ENCODE peak calls at places on chromosomes 5 and 9, in seven cellular contexts. R is AG04449, W is dorsolateral prefrontal cortex, U is fibroblast of mammary gland, K is left ventricle myocardium inferior, Y is mammary epithelial cell, Q is A549. Z is an unnamed sample.

GRCh38 chr9:16202913-16203734 is 650.3 kb downstream of the CCDC171 start:
- DNase-seq in R (peak; percentile 88), W (no peak), U (peak; percentile 95), K (no peak), Y (peak; percentile 53), Q (peak; percentile 87), Z (peak; percentile 91)

GRCh38 chr9:130128251-130128650 is 44.0 kb upstream of the NCS1 start:
- DNase-seq in R (no peak), W (no peak), U (no peak), K (no peak), Y (no peak), Q (no peak), Z (peak; percentile 32)

GRCh38 chr9:130741831-130742449 is 48.4 kb downstream of the EXOSC2 start:
- DNase-seq in R (no peak), W (no peak), U (peak; percentile 83), K (no peak), Y (peak; percentile 69), Q (peak; percentile 18), Z (peak; percentile 52)

GRCh38 chr5:2403296-2403695 is 348.2 kb downstream of the IRX2 start:
- DNase-seq in R (no peak), W (no peak), U (no peak), K (no peak), Y (no peak), Q (no peak), Z (no peak)

GRCh38 chr5:52139888-52140580 is 647.7 kb upstream of the ITGA1 start:
- DNase-seq in R (no peak), W (no peak), U (no peak), K (no peak), Y (no peak), Q (no peak), Z (no peak)

GRCh38 chr5:167819406-167819805 is 472.0 kb upstream of the WWC1 start:
- DNase-seq in R (no peak), W (no peak), U (no peak), K (no peak), Y (peak; percentile 53), Q (no peak), Z (no peak)

GRCh38 chr5:129670944-129671343 is 77.0 kb upstream of the MINAR2 start:
- DNase-seq in R (peak; percentile 26), W (no peak), U (peak; percentile 86), K (no peak), Y (peak; percentile 50), Q (no peak), Z (peak; percentile 68)

GRCh38 chr5:134224905-134225779 is 731 bp downstream of the PPP2CA start:
- DNase-seq in R (no peak), W (peak; percentile 60), U (peak; percentile 92), K (peak; percentile 50), Y (peak; percentile 72), Q (peak; percentile 55), Z (peak; percentile 62)

GRCh38 chr5:175873090-175873454 is 1.7 kb downstream of the CPLX2 start:
- DNase-seq in R (no peak), W (peak; percentile 72), U (no peak), K (no peak), Y (no peak), Q (peak; percentile 73), Z (peak; percentile 4)

GRCh38 chr9:12776775-12777055 is 1.9 kb downstream of the LURAP1L start:
- DNase-seq in R (no peak), W (no peak), U (peak; percentile 71), K (no peak), Y (no peak), Q (no peak), Z (peak; percentile 78)

GRCh38 chr9:88994820-88995180 is 3.5 kb downstream of the S1PR3 start:
- DNase-seq in R (no peak), W (no peak), U (peak; percentile 72), K (no peak), Y (no peak), Q (no peak), Z (peak; percentile 68)

GRCh38 chr9:37715260-37715659 is 38.3 kb upstream of the TRMT10B start:
- DNase-seq in R (no peak), W (no peak), U (no peak), K (no peak), Y (no peak), Q (no peak), Z (no peak)

GRCh38 chr5:68817696-68818695 is 275.8 kb upstream of the SLC30A5 start:
- DNase-seq in R (no peak), W (peak; percentile 77), U (peak; percentile 21), K (no peak), Y (no peak), Q (no peak), Z (no peak)

GRCh38 chr5:36285837-36286615 is 15.7 kb downstream of the RANBP3L start:
- DNase-seq in R (no peak), W (no peak), U (no peak), K (no peak), Y (no peak), Q (no peak), Z (no peak)

GRCh38 chr5:165579911-165580310 is 2074.5 kb downstream of the MAT2B start:
- DNase-seq in R (no peak), W (no peak), U (peak; percentile 4), K (no peak), Y (no peak), Q (no peak), Z (peak; percentile 24)

GRCh38 chr5:115948013-115948605 is 14.2 kb upstream of the LVRN start:
- DNase-seq in R (no peak), W (no peak), U (peak; percentile 87), K (no peak), Y (no peak), Q (no peak), Z (peak; percentile 67)

GRCh38 chr5:134524219-134524825 is 1.1 kb upstream of the JADE2 start:
- DNase-seq in R (no peak), W (peak; percentile 75), U (peak; percentile 72), K (peak; percentile 88), Y (peak; percentile 72), Q (peak; percentile 78), Z (peak; percentile 82)

GRCh38 chr9:83935276-83935890 is 14.2 kb upstream of the KIF27 start:
- DNase-seq in R (no peak), W (no peak), U (peak; percentile 85), K (no peak), Y (peak; percentile 63), Q (no peak), Z (peak; percentile 90)

GRCh38 chr5:124278636-124279035 is 467.8 kb downstream of the ZNF608 start:
- DNase-seq in R (no peak), W (no peak), U (no peak), K (no peak), Y (no peak), Q (no peak), Z (no peak)

DNA sequence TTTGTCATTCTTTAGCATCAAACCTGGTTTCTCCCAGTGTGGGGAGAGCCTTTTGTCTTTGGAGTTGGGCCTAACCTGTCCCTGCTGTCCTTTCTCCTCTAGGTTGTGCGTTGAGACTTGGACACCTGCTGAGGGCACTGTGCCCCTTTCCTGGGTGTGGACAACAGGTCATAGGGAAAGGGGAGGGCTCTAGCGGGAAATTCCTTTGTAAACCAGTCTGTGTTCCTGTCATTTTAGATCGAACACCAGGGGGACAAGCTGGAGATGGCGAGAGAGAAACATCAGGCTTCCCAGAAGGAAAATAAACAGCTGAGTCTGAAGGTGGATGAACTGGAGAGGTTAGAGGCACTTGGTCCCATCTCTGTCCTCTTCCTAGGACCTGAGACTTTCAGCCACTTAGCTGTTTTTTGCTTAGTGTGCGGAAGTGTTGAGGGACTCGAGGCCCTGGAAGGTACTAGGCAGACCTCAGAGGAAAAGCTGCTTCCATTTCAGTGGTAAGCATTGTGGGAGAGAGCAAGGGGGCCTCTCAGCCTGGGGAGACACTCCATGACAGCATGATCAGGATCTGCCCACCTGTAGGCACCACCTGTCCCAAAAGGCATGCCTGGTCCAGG is 8.6 kb upstream of the GLE1 start:
- DNase-seq in R (no peak), W (no peak), U (peak; percentile 3), K (no peak), Y (no peak), Q (no peak), Z (no peak)
- TF ChIP-seq CTCF in R (no peak), W (no peak), U (no peak), K (no peak), Y (peak; percentile 11), Q (no peak), Z (no peak)

DNA sequence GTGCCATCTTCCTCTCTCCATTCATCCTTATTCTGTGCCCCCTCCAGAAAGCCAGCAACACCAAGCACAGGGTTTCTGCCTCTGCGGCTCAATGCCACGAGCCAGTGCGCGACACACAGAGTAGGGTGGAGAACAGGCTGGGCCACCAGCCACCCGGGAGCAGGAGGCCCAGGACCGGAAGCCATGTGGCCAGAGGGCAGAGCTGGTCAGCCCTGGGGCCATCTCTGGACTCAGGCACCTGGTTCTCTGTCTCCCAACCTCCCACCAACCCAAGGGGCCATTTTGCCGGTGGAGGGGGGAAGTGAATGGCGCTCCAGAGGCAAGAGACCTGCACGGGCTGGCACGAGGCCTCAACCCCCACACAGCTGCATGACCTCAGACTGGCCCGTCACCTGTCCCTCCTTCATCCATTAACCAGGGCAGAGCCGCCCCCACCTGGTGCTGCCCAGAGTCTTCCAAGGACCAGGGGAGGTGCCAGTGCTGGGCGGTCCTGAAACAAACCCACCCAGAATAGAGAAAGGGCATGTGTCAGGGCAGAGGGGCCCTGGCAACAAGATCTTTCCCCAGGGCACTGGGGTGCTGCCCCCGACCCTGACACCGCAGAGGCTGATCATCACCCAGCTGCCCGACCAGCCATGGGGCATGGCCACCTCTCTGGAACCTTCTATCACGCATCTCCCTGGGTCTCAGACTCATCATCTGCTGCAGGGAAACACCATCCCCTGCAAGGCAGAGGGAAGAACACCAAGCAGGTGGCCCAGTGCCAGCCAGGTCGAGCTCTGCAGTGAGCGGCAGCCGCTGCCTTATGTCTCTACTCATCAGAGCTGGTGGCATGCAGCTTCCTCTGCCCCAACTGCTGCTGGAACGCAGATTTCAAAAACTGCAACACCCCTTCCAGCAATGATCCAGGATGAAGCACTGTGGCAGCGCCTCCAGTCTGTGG is 11.9 kb downstream of the VAV2 start:
- DNase-seq in R (no peak), W (no peak), U (no peak), K (peak; percentile 14), Y (no peak), Q (no peak), Z (no peak)
- H3K4me3 ChIP-seq in R (no peak overlapping the region), W (no peak overlapping the region), U (no peak overlapping the region), K (peak overlapping the region; percentile 56), Y (no peak overlapping the region), Q (no peak overlapping the region), Z (no peak overlapping the region)

DNA sequence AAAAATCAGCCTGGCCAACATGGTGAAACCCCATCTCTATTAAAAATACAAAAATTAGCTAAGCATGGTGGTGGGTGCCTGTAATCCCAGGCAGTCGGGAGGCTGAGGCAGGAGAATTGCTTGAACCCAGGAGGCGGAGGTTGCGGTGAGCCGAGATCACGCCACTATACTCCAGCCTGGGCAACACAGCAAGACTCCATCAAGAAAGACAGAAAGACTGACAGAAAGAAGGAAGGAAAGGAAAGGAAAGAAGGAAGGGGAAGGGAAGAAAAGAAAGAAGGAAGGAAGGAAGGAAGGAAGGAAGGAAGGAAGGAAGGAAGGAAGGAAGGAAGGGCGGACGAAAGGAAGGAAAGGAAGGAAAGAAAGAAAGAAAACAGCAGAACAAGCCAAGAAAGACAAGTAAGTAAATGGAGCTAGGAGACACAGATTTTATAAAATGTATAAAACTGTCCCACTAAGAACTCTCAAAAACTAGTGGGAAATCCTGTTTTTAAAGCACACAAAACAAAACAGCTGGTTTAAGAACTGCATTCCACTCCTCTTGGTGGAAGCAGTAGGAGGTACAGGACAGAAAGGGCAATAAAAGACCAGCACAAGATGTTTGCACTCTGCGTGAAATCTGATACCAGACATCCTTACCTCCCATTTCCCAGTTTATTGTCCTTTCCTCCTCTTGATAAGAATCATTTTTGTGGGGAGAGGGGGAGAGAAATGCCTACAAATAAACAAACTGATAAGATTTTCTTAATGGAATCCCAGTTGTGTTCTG is 46.7 kb downstream of the MYO10 start:
- DNase-seq in R (no peak), W (no peak), U (peak; percentile 59), K (no peak), Y (no peak), Q (no peak), Z (peak; percentile 94)
- TF ChIP-seq CTCF in R (no peak), W (no peak), U (no peak), K (no peak), Y (no peak), Q (no peak), Z (peak; percentile 20)

GRCh38 chr9:17876687-17877086 is 297.8 kb downstream of the SH3GL2 start:
- DNase-seq in R (no peak), W (no peak), U (no peak), K (no peak), Y (no peak), Q (no peak), Z (no peak)
- H3K4me3 ChIP-seq in R (no peak overlapping the region), W (no peak overlapping the region), U (no peak overlapping the region), K (no peak overlapping the region), Y (no peak overlapping the region), Q (no peak overlapping the region), Z (no peak overlapping the region)

Z was measured in choroid plexus epithelial cell.